ENCODE peak calls at places on chromosomes 11 and 22, in ten cellular contexts. One of them, this sample, is unnamed.

GRCh38 chr22:17910561-17911311 is 113.6 kb downstream of the MICAL3 start:
- DNase-seq in NT2/D1: peak; percentile 49
- DNase-seq in tibial nerve: no peak
- DNase-seq in HCT116: no peak
- DNase-seq in adrenal gland: peak; percentile 96
- DNase-seq in neuronal stem cell: no peak
- DNase-seq in aorta: peak; percentile 89
- DNase-seq in CD8-positive, alpha-beta T cell: no peak
- DNase-seq in mucosa of descending colon: no peak
- DNase-seq in upper lobe of left lung: no peak
- DNase-seq in this sample: peak; percentile 24

GRCh38 chr11:21142007-21142406 is 472.6 kb downstream of the NELL1 start:
- DNase-seq in neuronal stem cell: no peak
- DNase-seq in adrenal gland: no peak
- DNase-seq in aorta: no peak
- DNase-seq in CD8-positive, alpha-beta T cell: no peak
- DNase-seq in upper lobe of left lung: no peak
- DNase-seq in tibial nerve: no peak
- DNase-seq in mucosa of descending colon: no peak
- DNase-seq in HCT116: no peak
- DNase-seq in NT2/D1: peak; percentile 9
- DNase-seq in this sample: no peak

GRCh38 chr11:78820722-78821121 is 246.1 kb upstream of the NARS2 start:
- DNase-seq in CD8-positive, alpha-beta T cell: no peak
- DNase-seq in adrenal gland: no peak
- DNase-seq in upper lobe of left lung: no peak
- DNase-seq in NT2/D1: no peak
- DNase-seq in HCT116: no peak
- DNase-seq in tibial nerve: no peak
- DNase-seq in neuronal stem cell: no peak
- DNase-seq in aorta: no peak
- DNase-seq in mucosa of descending colon: no peak
- DNase-seq in this sample: no peak

GRCh38 chr11:74683941-74684481 is 47.2 kb downstream of the CHRDL2 start:
- DNase-seq in HCT116: no peak
- DNase-seq in CD8-positive, alpha-beta T cell: no peak
- DNase-seq in NT2/D1: no peak
- DNase-seq in tibial nerve: no peak
- DNase-seq in mucosa of descending colon: no peak
- DNase-seq in neuronal stem cell: no peak
- DNase-seq in upper lobe of left lung: peak; percentile 20
- DNase-seq in aorta: peak; percentile 74
- DNase-seq in adrenal gland: no peak
- DNase-seq in this sample: no peak

GRCh38 chr11:16099501-16099900 is 256.8 kb downstream of the SOX6 start:
- DNase-seq in CD8-positive, alpha-beta T cell: no peak
- DNase-seq in neuronal stem cell: no peak
- DNase-seq in adrenal gland: no peak
- DNase-seq in aorta: no peak
- DNase-seq in NT2/D1: no peak
- DNase-seq in mucosa of descending colon: no peak
- DNase-seq in HCT116: no peak
- DNase-seq in tibial nerve: no peak
- DNase-seq in upper lobe of left lung: no peak
- DNase-seq in this sample: no peak

GRCh38 chr11:131370090-131370751 is at the start of gene NTM:
- DNase-seq in NT2/D1: no peak
- DNase-seq in aorta: no peak
- DNase-seq in tibial nerve: peak; percentile 23
- DNase-seq in CD8-positive, alpha-beta T cell: no peak
- DNase-seq in adrenal gland: peak; percentile 75
- DNase-seq in HCT116: no peak
- DNase-seq in neuronal stem cell: peak; percentile 27
- DNase-seq in upper lobe of left lung: peak; percentile 52
- DNase-seq in mucosa of descending colon: no peak
- DNase-seq in this sample: no peak

GRCh38 chr11:110531056-110531756 is 101.5 kb downstream of the FDX1 start:
- DNase-seq in upper lobe of left lung: no peak
- DNase-seq in NT2/D1: no peak
- DNase-seq in tibial nerve: no peak
- DNase-seq in adrenal gland: peak; percentile 79
- DNase-seq in aorta: no peak
- DNase-seq in mucosa of descending colon: no peak
- DNase-seq in HCT116: no peak
- DNase-seq in CD8-positive, alpha-beta T cell: no peak
- DNase-seq in neuronal stem cell: no peak
- DNase-seq in this sample: no peak

GRCh38 chr22:38758276-38758945 is 2.6 kb upstream of the SUN2 start:
- DNase-seq in HCT116: no peak
- DNase-seq in neuronal stem cell: no peak
- DNase-seq in mucosa of descending colon: peak; percentile 70
- DNase-seq in aorta: no peak
- DNase-seq in CD8-positive, alpha-beta T cell: peak; percentile 86
- DNase-seq in upper lobe of left lung: no peak
- DNase-seq in tibial nerve: no peak
- DNase-seq in adrenal gland: no peak
- DNase-seq in NT2/D1: no peak
- DNase-seq in this sample: no peak

GRCh38 chr11:96275807-96276594 is 67.0 kb downstream of the MAML2 start:
- DNase-seq in aorta: no peak
- DNase-seq in mucosa of descending colon: no peak
- DNase-seq in NT2/D1: no peak
- DNase-seq in adrenal gland: no peak
- DNase-seq in HCT116: no peak
- DNase-seq in neuronal stem cell: no peak
- DNase-seq in upper lobe of left lung: no peak
- DNase-seq in tibial nerve: no peak
- DNase-seq in CD8-positive, alpha-beta T cell: no peak
- DNase-seq in this sample: no peak

GRCh38 chr11:107591098-107591445 is at the start of gene ELMOD1:
- DNase-seq in adrenal gland: peak; percentile 43
- DNase-seq in aorta: peak; percentile 86
- DNase-seq in mucosa of descending colon: no peak
- DNase-seq in NT2/D1: no peak
- DNase-seq in neuronal stem cell: peak; percentile 61
- DNase-seq in HCT116: no peak
- DNase-seq in tibial nerve: no peak
- DNase-seq in upper lobe of left lung: no peak
- DNase-seq in CD8-positive, alpha-beta T cell: peak; percentile 33
- DNase-seq in this sample: no peak

GRCh38 chr11:107590460-107591097 is 368 bp upstream of the ELMOD1 start:
- DNase-seq in NT2/D1: no peak
- DNase-seq in adrenal gland: no peak
- DNase-seq in tibial nerve: no peak
- DNase-seq in HCT116: no peak
- DNase-seq in mucosa of descending colon: no peak
- DNase-seq in neuronal stem cell: no peak
- DNase-seq in aorta: no peak
- DNase-seq in upper lobe of left lung: no peak
- DNase-seq in CD8-positive, alpha-beta T cell: no peak
- DNase-seq in this sample: no peak

GRCh38 chr11:107592813-107593212 is 1.9 kb downstream of the ELMOD1 start:
- DNase-seq in tibial nerve: no peak
- DNase-seq in upper lobe of left lung: no peak
- DNase-seq in mucosa of descending colon: no peak
- DNase-seq in NT2/D1: no peak
- DNase-seq in HCT116: no peak
- DNase-seq in neuronal stem cell: no peak
- DNase-seq in adrenal gland: no peak
- DNase-seq in aorta: no peak
- DNase-seq in CD8-positive, alpha-beta T cell: no peak
- DNase-seq in this sample: no peak

GRCh38 chr11:107591446-107592236 is 694 bp downstream of the ELMOD1 start:
- DNase-seq in tibial nerve: no peak
- DNase-seq in HCT116: no peak
- DNase-seq in CD8-positive, alpha-beta T cell: no peak
- DNase-seq in adrenal gland: no peak
- DNase-seq in NT2/D1: no peak
- DNase-seq in mucosa of descending colon: no peak
- DNase-seq in upper lobe of left lung: no peak
- DNase-seq in aorta: peak; percentile 79
- DNase-seq in neuronal stem cell: peak; percentile 29
- DNase-seq in this sample: no peak

GRCh38 chr11:107592256-107592655 is 1.3 kb downstream of the ELMOD1 start:
- DNase-seq in upper lobe of left lung: no peak
- DNase-seq in adrenal gland: no peak
- DNase-seq in NT2/D1: no peak
- DNase-seq in neuronal stem cell: no peak
- DNase-seq in CD8-positive, alpha-beta T cell: no peak
- DNase-seq in tibial nerve: no peak
- DNase-seq in mucosa of descending colon: no peak
- DNase-seq in HCT116: no peak
- DNase-seq in aorta: no peak
- DNase-seq in this sample: no peak
- H3K4me3 ChIP-seq in upper lobe of left lung: no peak overlapping the region
- H3K4me3 ChIP-seq in adrenal gland: no peak overlapping the region
- H3K4me3 ChIP-seq in NT2/D1: peak overlapping the region; percentile 75
- H3K4me3 ChIP-seq in neuronal stem cell: peak overlapping the region; percentile 89
- H3K4me3 ChIP-seq in CD8-positive, alpha-beta T cell: peak overlapping the region; percentile 55
- H3K4me3 ChIP-seq in tibial nerve: no peak overlapping the region
- H3K4me3 ChIP-seq in mucosa of descending colon: no peak overlapping the region
- H3K4me3 ChIP-seq in HCT116: no peak overlapping the region
- H3K4me3 ChIP-seq in aorta: no peak overlapping the region
- H3K4me3 ChIP-seq in this sample: no peak overlapping the region

GRCh38 chr11:122333476-122333875 is 217.5 kb upstream of the BLID start:
- DNase-seq in upper lobe of left lung: no peak
- DNase-seq in neuronal stem cell: no peak
- DNase-seq in adrenal gland: no peak
- DNase-seq in CD8-positive, alpha-beta T cell: no peak
- DNase-seq in HCT116: no peak
- DNase-seq in mucosa of descending colon: no peak
- DNase-seq in tibial nerve: no peak
- DNase-seq in aorta: no peak
- DNase-seq in NT2/D1: no peak
- DNase-seq in this sample: no peak

GRCh38 chr11:122334546-122335375 is 218.7 kb upstream of the BLID start:
- DNase-seq in upper lobe of left lung: no peak
- DNase-seq in CD8-positive, alpha-beta T cell: no peak
- DNase-seq in mucosa of descending colon: no peak
- DNase-seq in NT2/D1: no peak
- DNase-seq in neuronal stem cell: no peak
- DNase-seq in aorta: no peak
- DNase-seq in HCT116: no peak
- DNase-seq in tibial nerve: no peak
- DNase-seq in adrenal gland: no peak
- DNase-seq in this sample: no peak

GRCh38 chr11:122339661-122340060 is 223.6 kb upstream of the BLID start:
- DNase-seq in upper lobe of left lung: no peak
- DNase-seq in tibial nerve: no peak
- DNase-seq in neuronal stem cell: no peak
- DNase-seq in mucosa of descending colon: no peak
- DNase-seq in aorta: no peak
- DNase-seq in adrenal gland: no peak
- DNase-seq in CD8-positive, alpha-beta T cell: no peak
- DNase-seq in NT2/D1: no peak
- DNase-seq in HCT116: no peak
- DNase-seq in this sample: no peak

GRCh38 chr11:122340607-122341006 is 224.6 kb upstream of the BLID start:
- DNase-seq in mucosa of descending colon: no peak
- DNase-seq in CD8-positive, alpha-beta T cell: no peak
- DNase-seq in HCT116: no peak
- DNase-seq in upper lobe of left lung: no peak
- DNase-seq in tibial nerve: no peak
- DNase-seq in NT2/D1: no peak
- DNase-seq in neuronal stem cell: no peak
- DNase-seq in adrenal gland: no peak
- DNase-seq in aorta: no peak
- DNase-seq in this sample: no peak

GRCh38 chr11:122337241-122338176 is 221.5 kb upstream of the BLID start:
- DNase-seq in HCT116: no peak
- DNase-seq in adrenal gland: no peak
- DNase-seq in NT2/D1: no peak
- DNase-seq in upper lobe of left lung: no peak
- DNase-seq in tibial nerve: no peak
- DNase-seq in neuronal stem cell: no peak
- DNase-seq in CD8-positive, alpha-beta T cell: no peak
- DNase-seq in aorta: no peak
- DNase-seq in mucosa of descending colon: no peak
- DNase-seq in this sample: no peak
- H3K4me3 ChIP-seq in HCT116: no peak overlapping the region
- H3K4me3 ChIP-seq in adrenal gland: no peak overlapping the region
- H3K4me3 ChIP-seq in NT2/D1: no peak overlapping the region
- H3K4me3 ChIP-seq in upper lobe of left lung: no peak overlapping the region
- H3K4me3 ChIP-seq in tibial nerve: no peak overlapping the region
- H3K4me3 ChIP-seq in neuronal stem cell: no peak overlapping the region
- H3K4me3 ChIP-seq in CD8-positive, alpha-beta T cell: no peak overlapping the region
- H3K4me3 ChIP-seq in aorta: peak overlapping the region; percentile 48
- H3K4me3 ChIP-seq in mucosa of descending colon: no peak overlapping the region
- H3K4me3 ChIP-seq in this sample: no peak overlapping the region

GRCh38 chr11:2096919-2097301 is 42.3 kb downstream of the IGF2 start:
- DNase-seq in mucosa of descending colon: peak; percentile 43
- DNase-seq in aorta: peak; percentile 72
- DNase-seq in tibial nerve: peak; percentile 24
- DNase-seq in neuronal stem cell: no peak
- DNase-seq in NT2/D1: no peak
- DNase-seq in upper lobe of left lung: no peak
- DNase-seq in CD8-positive, alpha-beta T cell: no peak
- DNase-seq in HCT116: no peak
- DNase-seq in adrenal gland: no peak
- DNase-seq in this sample: no peak
- H3K4me3 ChIP-seq in mucosa of descending colon: no peak overlapping the region
- H3K4me3 ChIP-seq in aorta: no peak overlapping the region
- H3K4me3 ChIP-seq in tibial nerve: no peak overlapping the region
- H3K4me3 ChIP-seq in neuronal stem cell: peak overlapping the region; percentile 7
- H3K4me3 ChIP-seq in NT2/D1: peak overlapping the region; percentile 19
- H3K4me3 ChIP-seq in upper lobe of left lung: no peak overlapping the region
- H3K4me3 ChIP-seq in CD8-positive, alpha-beta T cell: no peak overlapping the region
- H3K4me3 ChIP-seq in HCT116: no peak overlapping the region
- H3K4me3 ChIP-seq in adrenal gland: no peak overlapping the region
- H3K4me3 ChIP-seq in this sample: no peak overlapping the region

GRCh38 chr22:24995649-24996180 is 43.2 kb downstream of the KIAA1671 start:
- DNase-seq in neuronal stem cell: no peak
- DNase-seq in mucosa of descending colon: no peak
- DNase-seq in CD8-positive, alpha-beta T cell: no peak
- DNase-seq in tibial nerve: no peak
- DNase-seq in adrenal gland: no peak
- DNase-seq in NT2/D1: no peak
- DNase-seq in HCT116: no peak
- DNase-seq in upper lobe of left lung: no peak
- DNase-seq in aorta: no peak
- DNase-seq in this sample: no peak

GRCh38 chr22:24994070-24994763 is 41.7 kb downstream of the KIAA1671 start:
- DNase-seq in aorta: no peak
- DNase-seq in tibial nerve: no peak
- DNase-seq in adrenal gland: no peak
- DNase-seq in CD8-positive, alpha-beta T cell: no peak
- DNase-seq in mucosa of descending colon: peak; percentile 89
- DNase-seq in HCT116: peak; percentile 73
- DNase-seq in NT2/D1: no peak
- DNase-seq in upper lobe of left lung: no peak
- DNase-seq in neuronal stem cell: no peak
- DNase-seq in this sample: no peak

GRCh38 chr22:24992946-24993345 is 40.4 kb downstream of the KIAA1671 start:
- DNase-seq in upper lobe of left lung: no peak
- DNase-seq in neuronal stem cell: no peak
- DNase-seq in HCT116: no peak
- DNase-seq in mucosa of descending colon: no peak
- DNase-seq in tibial nerve: no peak
- DNase-seq in aorta: no peak
- DNase-seq in adrenal gland: no peak
- DNase-seq in NT2/D1: no peak
- DNase-seq in CD8-positive, alpha-beta T cell: no peak
- DNase-seq in this sample: no peak

GRCh38 chr22:24997023-24997422 is 44.5 kb downstream of the KIAA1671 start:
- DNase-seq in mucosa of descending colon: no peak
- DNase-seq in CD8-positive, alpha-beta T cell: no peak
- DNase-seq in tibial nerve: no peak
- DNase-seq in neuronal stem cell: no peak
- DNase-seq in upper lobe of left lung: no peak
- DNase-seq in NT2/D1: no peak
- DNase-seq in adrenal gland: no peak
- DNase-seq in HCT116: no peak
- DNase-seq in aorta: no peak
- DNase-seq in this sample: no peak

GRCh38 chr22:24996420-24996952 is 44.0 kb downstream of the KIAA1671 start:
- DNase-seq in HCT116: peak; percentile 49
- DNase-seq in adrenal gland: peak; percentile 52
- DNase-seq in mucosa of descending colon: no peak
- DNase-seq in upper lobe of left lung: no peak
- DNase-seq in NT2/D1: peak; percentile 81
- DNase-seq in neuronal stem cell: peak; percentile 41
- DNase-seq in aorta: no peak
- DNase-seq in tibial nerve: no peak
- DNase-seq in CD8-positive, alpha-beta T cell: no peak
- DNase-seq in this sample: no peak
- H3K4me3 ChIP-seq in HCT116: peak overlapping the region; percentile 8
- H3K4me3 ChIP-seq in adrenal gland: no peak overlapping the region
- H3K4me3 ChIP-seq in mucosa of descending colon: no peak overlapping the region
- H3K4me3 ChIP-seq in upper lobe of left lung: no peak overlapping the region
- H3K4me3 ChIP-seq in NT2/D1: no peak overlapping the region
- H3K4me3 ChIP-seq in neuronal stem cell: no peak overlapping the region
- H3K4me3 ChIP-seq in aorta: no peak overlapping the region
- H3K4me3 ChIP-seq in tibial nerve: no peak overlapping the region
- H3K4me3 ChIP-seq in CD8-positive, alpha-beta T cell: no peak overlapping the region
- H3K4me3 ChIP-seq in this sample: no peak overlapping the region

This sample was measured in HFF-Myc.